ENCODE peak calls at places on chromosomes 7 and 10, in four cellular contexts. One of them, this sample, is unnamed. For H3K27me3, the result is how much of the 10 kb centered on the place peaks cover.

GRCh38 chr7:130329466-130329865 is 15.2 kb upstream of the CPA5 start:
- DNase-seq in astrocyte: no peak
- DNase-seq in CD4-positive, alpha-beta T cell: no peak
- DNase-seq in tibial artery: no peak
- DNase-seq in this sample: no peak

GRCh38 chr10:33071857-33072256 is 113.8 kb upstream of the ITGB1 start:
- DNase-seq in astrocyte: no peak
- DNase-seq in CD4-positive, alpha-beta T cell: no peak
- DNase-seq in tibial artery: no peak
- DNase-seq in this sample: no peak

GRCh38 chr7:101939136-101939695 is 121.8 kb downstream of the CUX1 start:
- DNase-seq in astrocyte: no peak
- DNase-seq in CD4-positive, alpha-beta T cell: no peak
- DNase-seq in tibial artery: no peak
- DNase-seq in this sample: no peak

GRCh38 chr10:60942604-60943269 is 1.2 kb downstream of the RHOBTB1 start:
- DNase-seq in astrocyte: peak
- DNase-seq in CD4-positive, alpha-beta T cell: no peak
- DNase-seq in tibial artery: peak
- DNase-seq in this sample: peak

GRCh38 chr10:119769886-119770285 is 44.0 kb downstream of the INPP5F start:
- DNase-seq in astrocyte: peak
- DNase-seq in CD4-positive, alpha-beta T cell: no peak
- DNase-seq in tibial artery: no peak
- DNase-seq in this sample: no peak

GRCh38 chr10:31929986-31930675 is 1.5 kb upstream of the ARHGAP12 start:
- DNase-seq in astrocyte: no peak
- DNase-seq in CD4-positive, alpha-beta T cell: no peak
- DNase-seq in tibial artery: no peak
- DNase-seq in this sample: no peak

GRCh38 chr7:23811540-23811939 is 101.5 kb downstream of the STK31 start:
- DNase-seq in astrocyte: no peak
- DNase-seq in CD4-positive, alpha-beta T cell: no peak
- DNase-seq in tibial artery: no peak
- DNase-seq in this sample: no peak

GRCh38 chr10:90847436-90847835 is 10.4 kb downstream of the HTR7 start:
- DNase-seq in astrocyte: peak
- DNase-seq in CD4-positive, alpha-beta T cell: no peak
- DNase-seq in tibial artery: no peak
- DNase-seq in this sample: peak

GRCh38 chr10:132942101-132942739 is at the start of gene CFAP46:
- DNase-seq in astrocyte: peak
- DNase-seq in CD4-positive, alpha-beta T cell: no peak
- DNase-seq in tibial artery: no peak
- DNase-seq in this sample: peak

GRCh38 chr10:29874604-29875269 is 184.6 kb downstream of the JCAD start:
- DNase-seq in astrocyte: no peak
- DNase-seq in CD4-positive, alpha-beta T cell: no peak
- DNase-seq in tibial artery: no peak
- DNase-seq in this sample: no peak

GRCh38 chr7:45456105-45456504 is 118.1 kb upstream of the ADCY1 start:
- DNase-seq in astrocyte: no peak
- DNase-seq in CD4-positive, alpha-beta T cell: no peak
- DNase-seq in tibial artery: no peak
- DNase-seq in this sample: no peak

GRCh38 chr10:33655165-33655815 is 320.8 kb upstream of the NRP1 start:
- DNase-seq in astrocyte: no peak
- DNase-seq in CD4-positive, alpha-beta T cell: no peak
- DNase-seq in tibial artery: no peak
- DNase-seq in this sample: no peak

GRCh38 chr10:43308986-43309385 is 42.1 kb upstream of the RASGEF1A start:
- DNase-seq in astrocyte: no peak
- DNase-seq in CD4-positive, alpha-beta T cell: no peak
- DNase-seq in tibial artery: no peak
- DNase-seq in this sample: no peak

GRCh38 chr10:113019692-113020424 is 69.8 kb downstream of the TCF7L2 start:
- DNase-seq in astrocyte: no peak
- DNase-seq in CD4-positive, alpha-beta T cell: no peak
- DNase-seq in tibial artery: no peak
- DNase-seq in this sample: no peak

GRCh38 chr10:93680414-93681047 is 21.9 kb downstream of the FRA10AC1 start:
- DNase-seq in astrocyte: peak
- DNase-seq in CD4-positive, alpha-beta T cell: no peak
- DNase-seq in tibial artery: no peak
- DNase-seq in this sample: no peak

GRCh38 chr7:6435486-6436384 is 12.0 kb downstream of the DAGLB start:
- DNase-seq in astrocyte: peak
- DNase-seq in CD4-positive, alpha-beta T cell: peak
- DNase-seq in tibial artery: peak
- DNase-seq in this sample: peak

GRCh38 chr10:26509311-26509710 is 71.2 kb downstream of the APBB1IP start:
- DNase-seq in astrocyte: no peak
- DNase-seq in CD4-positive, alpha-beta T cell: no peak
- DNase-seq in tibial artery: no peak
- DNase-seq in this sample: no peak

GRCh38 chr10:77163670-77164348 is 473.8 kb downstream of the KCNMA1 start:
- DNase-seq in astrocyte: peak
- DNase-seq in CD4-positive, alpha-beta T cell: no peak
- DNase-seq in tibial artery: peak
- DNase-seq in this sample: peak

GRCh38 chr10:11009471-11010308 is 8.0 kb upstream of the CELF2 start:
- DNase-seq in astrocyte: peak
- DNase-seq in CD4-positive, alpha-beta T cell: no peak
- DNase-seq in tibial artery: no peak
- DNase-seq in this sample: peak

GRCh38 chr7:82413237-82413636 is 30.3 kb downstream of the CACNA2D1 start:
- DNase-seq in astrocyte: peak
- DNase-seq in CD4-positive, alpha-beta T cell: no peak
- DNase-seq in tibial artery: no peak
- DNase-seq in this sample: peak

GRCh38 chr10:72069751-72070501 is 18.4 kb downstream of the SPOCK2 start:
- DNase-seq in astrocyte: no peak
- DNase-seq in CD4-positive, alpha-beta T cell: no peak
- DNase-seq in tibial artery: no peak
- DNase-seq in this sample: no peak

GRCh38 chr10:7436490-7437100 is 25.8 kb upstream of the SFMBT2 start:
- DNase-seq in astrocyte: no peak
- DNase-seq in CD4-positive, alpha-beta T cell: no peak
- DNase-seq in tibial artery: no peak
- DNase-seq in this sample: no peak

GRCh38 chr10:101803511-101803910 is 14.7 kb downstream of the OGA start:
- DNase-seq in astrocyte: no peak
- DNase-seq in CD4-positive, alpha-beta T cell: no peak
- DNase-seq in tibial artery: no peak
- DNase-seq in this sample: no peak

GRCh38 chr10:18271481-18271880 is 131.3 kb downstream of the CACNB2 start:
- DNase-seq in astrocyte: no peak
- DNase-seq in CD4-positive, alpha-beta T cell: no peak
- DNase-seq in tibial artery: no peak
- DNase-seq in this sample: no peak

GRCh38 chr10:21398549-21399345 is 126.7 kb downstream of the SKIDA1 start:
- DNase-seq in astrocyte: peak
- DNase-seq in CD4-positive, alpha-beta T cell: no peak
- DNase-seq in tibial artery: no peak
- DNase-seq in this sample: no peak

GRCh38 chr7:18978108-18978495 is 139.3 kb downstream of the TWIST1 start:
- DNase-seq in astrocyte: peak
- DNase-seq in CD4-positive, alpha-beta T cell: no peak
- DNase-seq in tibial artery: no peak
- DNase-seq in this sample: no peak

GRCh38 chr10:69389827-69390490 is 26.8 kb downstream of the TACR2 start:
- DNase-seq in astrocyte: peak
- DNase-seq in CD4-positive, alpha-beta T cell: no peak
- DNase-seq in tibial artery: no peak
- DNase-seq in this sample: peak

GRCh38 chr7:41010967-41011366 is 691.9 kb downstream of the INHBA start:
- DNase-seq in astrocyte: no peak
- DNase-seq in CD4-positive, alpha-beta T cell: no peak
- DNase-seq in tibial artery: no peak
- DNase-seq in this sample: no peak

GRCh38 chr10:7181416-7181815 is 229.4 kb downstream of the SFMBT2 start:
- DNase-seq in astrocyte: no peak
- DNase-seq in CD4-positive, alpha-beta T cell: no peak
- DNase-seq in tibial artery: no peak
- DNase-seq in this sample: no peak

GRCh38 chr7:30166155-30166840 is 31.5 kb downstream of the MTURN start:
- DNase-seq in astrocyte: no peak
- DNase-seq in CD4-positive, alpha-beta T cell: no peak
- DNase-seq in tibial artery: no peak
- DNase-seq in this sample: no peak

GRCh38 chr7:77348371-77348813 is 67.8 kb downstream of the GSAP start:
- DNase-seq in astrocyte: peak
- DNase-seq in CD4-positive, alpha-beta T cell: no peak
- DNase-seq in tibial artery: no peak
- DNase-seq in this sample: peak

GRCh38 chr10:3399756-3400155 is 227.2 kb upstream of the PITRM1 start:
- DNase-seq in astrocyte: no peak
- DNase-seq in CD4-positive, alpha-beta T cell: no peak
- DNase-seq in tibial artery: no peak
- DNase-seq in this sample: no peak

GRCh38 chr7:134885967-134886352 is 100.3 kb upstream of the AGBL3 start:
- DNase-seq in astrocyte: peak
- DNase-seq in CD4-positive, alpha-beta T cell: no peak
- DNase-seq in tibial artery: no peak
- DNase-seq in this sample: no peak

GRCh38 chr7:123431075-123431614 is 103.2 kb downstream of the IQUB start:
- DNase-seq in astrocyte: no peak
- DNase-seq in CD4-positive, alpha-beta T cell: no peak
- DNase-seq in tibial artery: no peak
- DNase-seq in this sample: no peak

GRCh38 chr7:81327468-81327867 is 408.6 kb upstream of the SEMA3C start:
- DNase-seq in astrocyte: peak
- DNase-seq in CD4-positive, alpha-beta T cell: no peak
- DNase-seq in tibial artery: no peak
- DNase-seq in this sample: no peak

GRCh38 chr10:42976353-42977031 is 100.4 kb upstream of the RET start:
- DNase-seq in astrocyte: no peak
- DNase-seq in CD4-positive, alpha-beta T cell: no peak
- DNase-seq in tibial artery: peak
- DNase-seq in this sample: no peak

DNA sequence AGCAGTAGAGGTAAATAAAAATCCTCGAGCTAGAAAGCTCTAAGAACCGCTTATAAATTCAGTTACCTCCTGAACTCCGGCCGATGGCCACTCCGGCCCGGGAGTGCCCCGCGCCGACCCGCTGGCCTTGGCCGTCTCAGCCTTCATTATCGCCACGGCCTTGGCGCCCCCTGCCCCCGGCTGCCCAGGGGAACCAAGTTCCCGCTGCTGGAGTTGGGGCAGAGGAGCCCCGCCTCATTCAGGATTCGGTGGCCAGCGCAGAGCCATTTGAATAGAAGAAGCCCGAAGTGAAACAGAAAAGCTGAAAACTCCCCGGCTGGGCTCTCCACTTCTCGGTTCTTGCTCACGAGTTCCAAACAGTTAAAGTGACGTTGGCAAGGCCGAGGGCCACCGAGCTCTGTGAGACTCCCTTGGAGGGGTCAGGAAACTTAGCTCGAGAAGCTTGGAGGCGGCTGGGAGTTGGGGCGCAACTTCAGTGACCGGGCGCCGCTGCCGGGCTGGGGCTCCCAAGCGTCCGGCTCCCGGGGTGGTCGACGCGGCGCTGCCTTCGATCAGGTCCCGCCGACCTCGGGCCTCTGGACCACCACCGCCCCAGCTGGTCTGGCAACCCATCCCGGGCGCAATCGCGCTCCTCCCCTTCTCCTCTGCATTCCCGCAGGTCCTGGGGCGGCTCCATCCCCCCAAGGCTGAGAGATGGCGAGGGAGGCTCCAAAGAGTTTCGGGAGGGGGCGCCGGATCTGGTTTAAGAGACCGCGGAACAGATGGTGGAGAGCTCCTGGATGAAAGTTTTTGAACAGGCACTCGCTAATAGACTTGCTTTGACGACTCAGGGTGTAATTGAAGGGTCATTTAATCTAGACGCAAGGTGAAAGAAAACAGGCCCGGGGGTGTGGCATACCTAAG is 5.8 kb upstream of the FEZF1 start:
- DNase-seq in astrocyte: no peak
- DNase-seq in CD4-positive, alpha-beta T cell: no peak
- DNase-seq in tibial artery: no peak
- DNase-seq in this sample: no peak
- H3K27me3 ChIP-seq in astrocyte: half or more
- H3K27me3 ChIP-seq in CD4-positive, alpha-beta T cell: half or more
- H3K27me3 ChIP-seq in tibial artery: under half
- H3K27me3 ChIP-seq in this sample: under half

GRCh38 chr7:1597791-1598190 is 28.0 kb upstream of the PSMG3 start:
- DNase-seq in astrocyte: no peak
- DNase-seq in CD4-positive, alpha-beta T cell: no peak
- DNase-seq in tibial artery: no peak
- DNase-seq in this sample: no peak
- H3K27me3 ChIP-seq in astrocyte: under half
- H3K27me3 ChIP-seq in CD4-positive, alpha-beta T cell: under half
- H3K27me3 ChIP-seq in tibial artery: under half
- H3K27me3 ChIP-seq in this sample: under half

GRCh38 chr10:103837370-103838094 is 17.8 kb downstream of the SH3PXD2A start:
- DNase-seq in astrocyte: no peak
- DNase-seq in CD4-positive, alpha-beta T cell: no peak
- DNase-seq in tibial artery: no peak
- DNase-seq in this sample: no peak

GRCh38 chr10:103838095-103838395 is 17.3 kb downstream of the SH3PXD2A start:
- DNase-seq in astrocyte: no peak
- DNase-seq in CD4-positive, alpha-beta T cell: no peak
- DNase-seq in tibial artery: no peak
- DNase-seq in this sample: no peak

GRCh38 chr10:103836273-103836672 is 19.1 kb downstream of the SH3PXD2A start:
- DNase-seq in astrocyte: no peak
- DNase-seq in CD4-positive, alpha-beta T cell: no peak
- DNase-seq in tibial artery: no peak
- DNase-seq in this sample: no peak

GRCh38 chr10:103835121-103836045 is 20.0 kb downstream of the SH3PXD2A start:
- DNase-seq in astrocyte: peak
- DNase-seq in CD4-positive, alpha-beta T cell: no peak
- DNase-seq in tibial artery: peak
- DNase-seq in this sample: no peak

DNA sequence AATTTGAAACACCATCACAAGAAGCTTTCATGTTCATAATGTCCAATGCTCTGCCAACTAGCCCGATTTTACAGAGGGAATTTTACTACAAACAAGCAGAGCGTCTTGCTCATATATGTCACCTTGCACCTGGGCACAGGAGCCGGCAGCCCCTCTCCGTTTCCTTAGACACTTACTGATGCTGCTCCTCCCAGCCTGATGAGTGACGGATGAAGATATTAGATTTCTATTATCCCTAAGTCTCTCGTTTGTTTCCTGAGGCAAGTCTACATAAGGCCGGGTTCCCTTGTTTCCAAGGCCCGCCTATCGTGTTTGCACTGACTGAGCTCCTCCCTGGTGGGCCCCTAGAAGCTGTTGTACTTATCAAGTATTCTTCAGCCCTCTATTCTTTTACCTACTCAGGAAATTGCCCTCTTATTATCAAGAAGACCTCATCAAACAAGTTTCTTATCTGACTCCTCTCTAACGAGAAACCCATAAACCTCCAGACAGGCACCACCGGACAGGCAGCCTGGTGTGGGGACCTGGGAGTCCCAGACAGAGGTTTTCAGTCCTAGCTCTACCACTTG is 18.5 kb downstream of the SH3PXD2A start:
- DNase-seq in astrocyte: no peak
- DNase-seq in CD4-positive, alpha-beta T cell: no peak
- DNase-seq in tibial artery: no peak
- DNase-seq in this sample: no peak
- H3K27me3 ChIP-seq in astrocyte: under half
- H3K27me3 ChIP-seq in CD4-positive, alpha-beta T cell: under half
- H3K27me3 ChIP-seq in tibial artery: under half
- H3K27me3 ChIP-seq in this sample: under half

GRCh38 chr7:39295791-39296190 is 270.4 kb upstream of the YAE1 start:
- DNase-seq in astrocyte: no peak
- DNase-seq in CD4-positive, alpha-beta T cell: no peak
- DNase-seq in tibial artery: no peak
- DNase-seq in this sample: no peak
- H3K27me3 ChIP-seq in astrocyte: under half
- H3K27me3 ChIP-seq in CD4-positive, alpha-beta T cell: under half
- H3K27me3 ChIP-seq in tibial artery: under half
- H3K27me3 ChIP-seq in this sample: under half